ENCODE peak calls at places on chromosomes 2 and 18, in six cellular contexts. One of them, this sample, is unnamed.

GRCh38 chr18:11496561-11497172 is 112.7 kb upstream of the SLC35G4 start:
- DNase-seq in heart left ventricle: no peak
- DNase-seq in Peyer's patch: no peak
- DNase-seq in neural progenitor cell: no peak
- DNase-seq in naive thymus-derived CD4-positive, alpha-beta T cell: no peak
- DNase-seq in spleen: no peak
- DNase-seq in this sample: no peak

GRCh38 chr2:61177727-61178549 is 15.9 kb downstream of the C2orf74 start:
- DNase-seq in heart left ventricle: peak; percentile 48
- DNase-seq in Peyer's patch: peak; percentile 67
- DNase-seq in neural progenitor cell: no peak
- DNase-seq in naive thymus-derived CD4-positive, alpha-beta T cell: peak; percentile 41
- DNase-seq in spleen: peak; percentile 89
- DNase-seq in this sample: peak; percentile 64

GRCh38 chr2:119469661-119470297 is 38.1 kb downstream of the TMEM37 start:
- DNase-seq in heart left ventricle: peak; percentile 12
- DNase-seq in Peyer's patch: no peak
- DNase-seq in neural progenitor cell: no peak
- DNase-seq in naive thymus-derived CD4-positive, alpha-beta T cell: no peak
- DNase-seq in spleen: no peak
- DNase-seq in this sample: no peak

GRCh38 chr2:54599326-54599710 is 124.1 kb upstream of the EML6 start:
- DNase-seq in heart left ventricle: no peak
- DNase-seq in Peyer's patch: no peak
- DNase-seq in neural progenitor cell: no peak
- DNase-seq in naive thymus-derived CD4-positive, alpha-beta T cell: no peak
- DNase-seq in spleen: no peak
- DNase-seq in this sample: no peak

GRCh38 chr2:166960702-166961101 is 72.4 kb downstream of the XIRP2 start:
- DNase-seq in heart left ventricle: no peak
- DNase-seq in Peyer's patch: no peak
- DNase-seq in neural progenitor cell: no peak
- DNase-seq in naive thymus-derived CD4-positive, alpha-beta T cell: no peak
- DNase-seq in spleen: no peak
- DNase-seq in this sample: no peak

GRCh38 chr2:187877391-187877790 is 323.2 kb upstream of the TFPI start:
- DNase-seq in heart left ventricle: no peak
- DNase-seq in Peyer's patch: no peak
- DNase-seq in neural progenitor cell: no peak
- DNase-seq in naive thymus-derived CD4-positive, alpha-beta T cell: no peak
- DNase-seq in spleen: no peak
- DNase-seq in this sample: no peak

GRCh38 chr2:181973379-181973778 is 12.3 kb upstream of the PPP1R1C start:
- DNase-seq in heart left ventricle: no peak
- DNase-seq in Peyer's patch: no peak
- DNase-seq in neural progenitor cell: no peak
- DNase-seq in naive thymus-derived CD4-positive, alpha-beta T cell: no peak
- DNase-seq in spleen: no peak
- DNase-seq in this sample: no peak

GRCh38 chr2:216371756-216372702 is at the start of gene MARCHF4:
- DNase-seq in heart left ventricle: peak; percentile 69
- DNase-seq in Peyer's patch: peak; percentile 66
- DNase-seq in neural progenitor cell: peak; percentile 89
- DNase-seq in naive thymus-derived CD4-positive, alpha-beta T cell: peak; percentile 50
- DNase-seq in spleen: peak; percentile 86
- DNase-seq in this sample: peak; percentile 56

GRCh38 chr2:161131074-161131680 is 29.1 kb upstream of the TANK start:
- DNase-seq in heart left ventricle: no peak
- DNase-seq in Peyer's patch: no peak
- DNase-seq in neural progenitor cell: no peak
- DNase-seq in naive thymus-derived CD4-positive, alpha-beta T cell: no peak
- DNase-seq in spleen: no peak
- DNase-seq in this sample: no peak

GRCh38 chr2:237927135-237927534 is 39.7 kb upstream of the UBE2F start:
- DNase-seq in heart left ventricle: no peak
- DNase-seq in Peyer's patch: no peak
- DNase-seq in neural progenitor cell: peak; percentile 47
- DNase-seq in naive thymus-derived CD4-positive, alpha-beta T cell: no peak
- DNase-seq in spleen: no peak
- DNase-seq in this sample: no peak

DNA sequence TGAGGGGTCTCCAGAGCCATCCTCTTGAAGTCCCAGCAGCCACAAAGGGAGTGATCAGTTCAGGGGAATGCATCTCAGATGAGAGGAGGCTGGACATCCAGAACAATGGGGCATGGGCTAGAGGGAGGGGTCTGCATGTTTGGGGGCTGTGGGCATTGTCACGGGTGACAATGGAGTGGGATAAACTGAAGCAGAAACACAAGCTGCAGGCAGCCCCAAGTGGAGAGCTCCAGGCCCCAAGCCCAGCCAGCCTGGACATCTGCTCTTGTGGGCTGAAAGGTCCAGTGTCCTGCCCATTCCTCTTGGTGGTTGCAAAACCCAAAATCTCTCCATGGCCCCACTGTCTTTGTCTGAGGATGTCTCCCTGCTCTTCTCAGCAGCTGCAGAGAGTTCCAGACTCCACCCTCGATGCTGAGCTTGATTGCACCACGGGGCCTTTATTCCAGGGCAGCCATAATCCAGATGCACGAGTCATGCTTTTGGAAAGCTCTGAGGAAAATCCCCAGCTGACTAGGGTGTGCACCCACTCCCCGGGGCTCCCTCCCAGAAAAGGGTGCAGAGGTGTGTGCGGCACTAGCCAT is 149.4 kb downstream of the TNS1 start:
- DNase-seq in heart left ventricle: peak; percentile 47
- DNase-seq in Peyer's patch: no peak
- DNase-seq in neural progenitor cell: peak; percentile 46
- DNase-seq in naive thymus-derived CD4-positive, alpha-beta T cell: no peak
- DNase-seq in spleen: peak; percentile 62
- DNase-seq in this sample: no peak
- H3K4me1 ChIP-seq in heart left ventricle: peaks cover 70% of the 10 kb centered on the region
- H3K4me1 ChIP-seq in Peyer's patch: peaks cover 54% of the 10 kb centered on the region
- H3K4me1 ChIP-seq in neural progenitor cell: peaks cover 13% of the 10 kb centered on the region
- H3K4me1 ChIP-seq in naive thymus-derived CD4-positive, alpha-beta T cell: no peaks in the 10 kb centered on the region
- H3K4me1 ChIP-seq in spleen: peaks cover 23% of the 10 kb centered on the region
- H3K4me1 ChIP-seq in this sample: no peaks in the 10 kb centered on the region

DNA sequence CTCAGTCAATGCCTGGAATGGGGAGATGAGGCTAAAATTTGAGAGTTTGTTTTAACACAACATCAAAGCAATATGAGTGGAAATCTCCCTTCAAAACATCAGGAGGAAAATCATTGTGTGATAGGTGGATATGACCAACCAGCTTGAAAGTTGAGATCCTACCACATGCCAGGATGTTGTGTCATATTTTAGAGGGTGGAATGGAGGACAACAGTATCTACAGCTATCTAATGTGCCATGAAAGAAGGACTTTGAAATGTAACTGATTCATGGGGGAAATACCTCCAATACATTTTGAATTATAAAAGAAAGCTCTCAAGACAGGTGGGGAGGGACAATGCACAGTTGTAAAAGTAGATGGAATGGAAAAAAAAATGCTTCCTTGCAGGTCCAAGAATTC is 87.8 kb downstream of the SP100 start:
- DNase-seq in heart left ventricle: no peak
- DNase-seq in Peyer's patch: no peak
- DNase-seq in neural progenitor cell: no peak
- DNase-seq in naive thymus-derived CD4-positive, alpha-beta T cell: no peak
- DNase-seq in spleen: no peak
- DNase-seq in this sample: no peak
- H3K4me3 ChIP-seq in heart left ventricle: no peak overlapping the region
- H3K4me3 ChIP-seq in Peyer's patch: no peak overlapping the region
- H3K4me3 ChIP-seq in neural progenitor cell: no peak overlapping the region
- H3K4me3 ChIP-seq in naive thymus-derived CD4-positive, alpha-beta T cell: no peak overlapping the region
- H3K4me3 ChIP-seq in spleen: no peak overlapping the region
- H3K4me3 ChIP-seq in this sample: no peak overlapping the region

DNA sequence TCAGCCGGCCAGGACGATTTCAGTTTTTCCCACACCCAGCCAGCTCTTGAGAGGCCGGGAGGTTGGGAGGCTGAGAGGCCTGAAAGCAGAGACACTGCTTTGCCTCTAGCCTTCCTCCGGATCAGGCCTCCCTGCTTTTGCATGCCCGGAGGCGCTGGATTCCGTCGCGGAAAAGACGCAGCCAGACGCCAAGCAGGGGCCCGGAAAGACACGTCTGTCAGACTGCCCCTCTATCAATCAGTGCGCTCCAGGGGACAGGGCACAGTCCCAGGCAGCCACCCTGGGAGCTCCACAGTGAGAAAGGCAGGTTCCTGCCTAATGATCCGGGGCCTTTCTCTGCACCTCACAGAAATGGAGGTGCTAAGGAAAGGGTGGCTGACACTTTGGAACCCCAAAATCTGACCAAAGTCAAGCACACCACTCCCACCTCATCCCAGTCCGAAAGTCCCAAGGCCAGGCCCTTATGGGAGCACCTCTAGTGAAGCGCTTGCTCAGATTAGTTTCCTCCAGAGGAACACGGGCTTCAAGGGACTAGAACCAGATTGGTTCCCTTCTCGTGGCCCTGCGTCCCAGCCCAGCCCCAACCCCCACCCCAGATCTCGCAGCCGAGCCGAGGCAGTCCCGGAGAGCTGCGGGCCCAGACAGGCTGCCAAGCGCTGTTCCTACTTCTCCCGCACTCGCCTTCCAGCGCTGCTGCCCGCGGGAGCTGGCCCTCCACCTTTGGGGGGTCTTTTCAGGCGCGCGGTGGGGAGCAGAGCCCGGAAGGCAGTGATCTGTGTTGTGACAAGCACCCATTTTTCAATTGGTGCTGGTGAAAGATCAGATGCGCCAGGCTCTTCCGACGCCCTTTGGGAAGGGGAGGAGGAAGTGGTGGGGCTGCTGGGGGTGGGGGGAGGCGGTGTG is 5.0 kb downstream of the DLX1 start:
- DNase-seq in heart left ventricle: no peak
- DNase-seq in Peyer's patch: no peak
- DNase-seq in neural progenitor cell: peak; percentile 60
- DNase-seq in naive thymus-derived CD4-positive, alpha-beta T cell: no peak
- DNase-seq in spleen: no peak
- DNase-seq in this sample: no peak
- H3K27me3 ChIP-seq in heart left ventricle: peaks cover 95% of the 10 kb centered on the region
- H3K27me3 ChIP-seq in Peyer's patch: peaks cover 98% of the 10 kb centered on the region
- H3K27me3 ChIP-seq in neural progenitor cell: peaks cover 100% of the 10 kb centered on the region
- H3K27me3 ChIP-seq in naive thymus-derived CD4-positive, alpha-beta T cell: peaks cover 62% of the 10 kb centered on the region
- H3K27me3 ChIP-seq in spleen: peaks cover 100% of the 10 kb centered on the region
- H3K27me3 ChIP-seq in this sample: peaks cover 97% of the 10 kb centered on the region

GRCh38 chr2:235479604-235480003 is 14.2 kb upstream of the AGAP1 start:
- DNase-seq in heart left ventricle: no peak
- DNase-seq in Peyer's patch: no peak
- DNase-seq in neural progenitor cell: no peak
- DNase-seq in naive thymus-derived CD4-positive, alpha-beta T cell: no peak
- DNase-seq in spleen: no peak
- DNase-seq in this sample: no peak

GRCh38 chr2:235480614-235481013 is 13.2 kb upstream of the AGAP1 start:
- DNase-seq in heart left ventricle: no peak
- DNase-seq in Peyer's patch: no peak
- DNase-seq in neural progenitor cell: no peak
- DNase-seq in naive thymus-derived CD4-positive, alpha-beta T cell: no peak
- DNase-seq in spleen: no peak
- DNase-seq in this sample: no peak

GRCh38 chr2:235485362-235485761 is 8.5 kb upstream of the AGAP1 start:
- DNase-seq in heart left ventricle: no peak
- DNase-seq in Peyer's patch: no peak
- DNase-seq in neural progenitor cell: no peak
- DNase-seq in naive thymus-derived CD4-positive, alpha-beta T cell: no peak
- DNase-seq in spleen: no peak
- DNase-seq in this sample: no peak

GRCh38 chr2:235486729-235487128 is 7.1 kb upstream of the AGAP1 start:
- DNase-seq in heart left ventricle: no peak
- DNase-seq in Peyer's patch: no peak
- DNase-seq in neural progenitor cell: no peak
- DNase-seq in naive thymus-derived CD4-positive, alpha-beta T cell: no peak
- DNase-seq in spleen: no peak
- DNase-seq in this sample: no peak

DNA sequence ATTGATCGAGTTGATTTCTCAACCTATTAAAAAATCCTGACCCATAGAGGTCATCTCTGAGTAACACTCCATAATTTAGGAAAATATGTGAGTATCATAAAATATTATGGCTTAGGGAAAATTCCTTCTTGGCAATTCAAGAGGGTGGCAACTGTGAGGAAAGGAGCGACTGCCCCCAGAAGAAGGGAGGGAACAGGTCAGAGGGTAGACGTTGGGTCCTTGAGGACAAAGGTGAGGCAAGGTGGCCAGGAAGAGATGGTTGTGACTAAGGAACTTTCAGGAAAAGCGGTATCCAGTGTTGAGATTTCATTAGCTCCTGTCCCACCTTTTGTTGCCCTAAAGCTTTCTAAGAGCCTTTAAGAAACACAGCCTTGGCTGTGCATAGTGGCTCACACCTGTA is 10.5 kb upstream of the AGAP1 start:
- DNase-seq in heart left ventricle: no peak
- DNase-seq in Peyer's patch: no peak
- DNase-seq in neural progenitor cell: no peak
- DNase-seq in naive thymus-derived CD4-positive, alpha-beta T cell: no peak
- DNase-seq in spleen: no peak
- DNase-seq in this sample: no peak
- H3K4me1 ChIP-seq in heart left ventricle: no peaks in the 10 kb centered on the region
- H3K4me1 ChIP-seq in Peyer's patch: no peaks in the 10 kb centered on the region
- H3K4me1 ChIP-seq in neural progenitor cell: no peaks in the 10 kb centered on the region
- H3K4me1 ChIP-seq in naive thymus-derived CD4-positive, alpha-beta T cell: no peaks in the 10 kb centered on the region
- H3K4me1 ChIP-seq in spleen: no peaks in the 10 kb centered on the region
- H3K4me1 ChIP-seq in this sample: no peaks in the 10 kb centered on the region

GRCh38 chr2:241637233-241638062 is at the start of gene ATG4B:
- DNase-seq in heart left ventricle: peak; percentile 89
- DNase-seq in Peyer's patch: peak; percentile 91
- DNase-seq in neural progenitor cell: peak; percentile 95
- DNase-seq in naive thymus-derived CD4-positive, alpha-beta T cell: peak; percentile 68
- DNase-seq in spleen: peak; percentile 96
- DNase-seq in this sample: peak; percentile 73

GRCh38 chr2:241640165-241640795 is 2.8 kb downstream of the ATG4B start:
- DNase-seq in heart left ventricle: no peak
- DNase-seq in Peyer's patch: no peak
- DNase-seq in neural progenitor cell: no peak
- DNase-seq in naive thymus-derived CD4-positive, alpha-beta T cell: no peak
- DNase-seq in spleen: no peak
- DNase-seq in this sample: no peak

GRCh38 chr2:241639385-241639784 is 1.9 kb downstream of the ATG4B start:
- DNase-seq in heart left ventricle: no peak
- DNase-seq in Peyer's patch: no peak
- DNase-seq in neural progenitor cell: peak; percentile 29
- DNase-seq in naive thymus-derived CD4-positive, alpha-beta T cell: no peak
- DNase-seq in spleen: no peak
- DNase-seq in this sample: no peak

GRCh38 chr2:241638063-241638660 is 669 bp downstream of the ATG4B start:
- DNase-seq in heart left ventricle: no peak
- DNase-seq in Peyer's patch: no peak
- DNase-seq in neural progenitor cell: no peak
- DNase-seq in naive thymus-derived CD4-positive, alpha-beta T cell: peak; percentile 52
- DNase-seq in spleen: no peak
- DNase-seq in this sample: peak; percentile 70

GRCh38 chr2:241638940-241639339 is 1.4 kb downstream of the ATG4B start:
- DNase-seq in heart left ventricle: no peak
- DNase-seq in Peyer's patch: no peak
- DNase-seq in neural progenitor cell: no peak
- DNase-seq in naive thymus-derived CD4-positive, alpha-beta T cell: no peak
- DNase-seq in spleen: peak; percentile 83
- DNase-seq in this sample: no peak
- H3K4me3 ChIP-seq in heart left ventricle: peak overlapping the region; percentile 67
- H3K4me3 ChIP-seq in Peyer's patch: no peak overlapping the region
- H3K4me3 ChIP-seq in neural progenitor cell: peak overlapping the region; percentile 99
- H3K4me3 ChIP-seq in naive thymus-derived CD4-positive, alpha-beta T cell: no peak overlapping the region
- H3K4me3 ChIP-seq in spleen: no peak overlapping the region
- H3K4me3 ChIP-seq in this sample: no peak overlapping the region

GRCh38 chr2:70904371-70905216 is 31.1 kb upstream of the ATP6V1B1 start:
- DNase-seq in heart left ventricle: no peak
- DNase-seq in Peyer's patch: no peak
- DNase-seq in neural progenitor cell: peak; percentile 81
- DNase-seq in naive thymus-derived CD4-positive, alpha-beta T cell: no peak
- DNase-seq in spleen: no peak
- DNase-seq in this sample: no peak
- H3K27me3 ChIP-seq in heart left ventricle: peaks cover 56% of the 10 kb centered on the region
- H3K27me3 ChIP-seq in Peyer's patch: peaks cover 44% of the 10 kb centered on the region
- H3K27me3 ChIP-seq in neural progenitor cell: peaks cover 100% of the 10 kb centered on the region
- H3K27me3 ChIP-seq in naive thymus-derived CD4-positive, alpha-beta T cell: no peaks in the 10 kb centered on the region
- H3K27me3 ChIP-seq in spleen: peaks cover 100% of the 10 kb centered on the region
- H3K27me3 ChIP-seq in this sample: peaks cover 41% of the 10 kb centered on the region

This sample was measured in CD4-positive, alpha-beta memory T cell.